ENCODE peak calls at places on chromosomes 7 and 10, in seven cellular contexts. X is prostate gland; R is A549; Q is naive thymus-derived CD4-positive, alpha-beta T cell; A is mammary epithelial cell; O is Panc1; I is brain microvascular endothelial cell. C is an unnamed sample.

GRCh38 chr7:112986256-112987031 is 100.2 kb downstream of the GPR85 start:
- DNase-seq in X (no peak), R (no peak), Q (no peak), A (peak), O (no peak), I (peak), C (no peak)

GRCh38 chr7:86954960-86955359 is 104.5 kb downstream of the ELAPOR2 start:
- DNase-seq in X (no peak), R (no peak), Q (no peak), A (no peak), O (no peak), I (no peak), C (no peak)

GRCh38 chr10:50497758-50498157 is 126.0 kb downstream of the SGMS1 start:
- DNase-seq in X (no peak), R (peak), Q (no peak), A (peak), O (no peak), I (peak), C (no peak)

GRCh38 chr10:71241114-71241898 is 28.9 kb downstream of the UNC5B start:
- DNase-seq in X (peak), R (no peak), Q (no peak), A (no peak), O (no peak), I (peak), C (no peak)

GRCh38 chr7:84258628-84259027 is 64.0 kb upstream of the SEMA3A start:
- DNase-seq in X (no peak), R (no peak), Q (no peak), A (peak), O (no peak), I (no peak), C (no peak)

GRCh38 chr7:130490888-130491771 is 755 bp upstream of the MEST start:
- DNase-seq in X (peak), R (no peak), Q (peak), A (no peak), O (no peak), I (peak), C (no peak)

GRCh38 chr7:44534501-44534900 is 6.6 kb downstream of the NPC1L1 start:
- DNase-seq in X (no peak), R (peak), Q (peak), A (peak), O (peak), I (no peak), C (no peak)

GRCh38 chr7:3019801-3020200 is 23.9 kb downstream of the CARD11 start:
- DNase-seq in X (no peak), R (no peak), Q (no peak), A (no peak), O (no peak), I (no peak), C (no peak)

GRCh38 chr7:83468251-83468739 is 180.6 kb downstream of the SEMA3E start:
- DNase-seq in X (peak), R (peak), Q (no peak), A (peak), O (peak), I (peak), C (peak)

GRCh38 chr7:117665393-117665792 is 185.6 kb downstream of the CFTR start:
- DNase-seq in X (peak), R (no peak), Q (no peak), A (no peak), O (no peak), I (no peak), C (no peak)

GRCh38 chr7:158508802-158509385 is 78.7 kb downstream of the PTPRN2 start:
- DNase-seq in X (no peak), R (no peak), Q (no peak), A (no peak), O (no peak), I (no peak), C (no peak)

GRCh38 chr10:118918689-118919088 is 110.8 kb upstream of the NANOS1 start:
- DNase-seq in X (no peak), R (no peak), Q (no peak), A (no peak), O (no peak), I (no peak), C (no peak)

GRCh38 chr7:5494683-5495561 is 71.3 kb upstream of the TNRC18 start:
- DNase-seq in X (peak), R (peak), Q (peak), A (peak), O (no peak), I (peak), C (peak)

GRCh38 chr10:85720931-85721330 is 645.7 kb downstream of the GRID1 start:
- DNase-seq in X (no peak), R (no peak), Q (no peak), A (peak), O (no peak), I (no peak), C (no peak)

GRCh38 chr10:10967502-10967901 is 50.2 kb upstream of the CELF2 start:
- DNase-seq in X (no peak), R (no peak), Q (no peak), A (no peak), O (no peak), I (no peak), C (no peak)

GRCh38 chr10:80964179-80964578 is 426.5 kb downstream of the SH2D4B start:
- DNase-seq in X (no peak), R (no peak), Q (no peak), A (no peak), O (no peak), I (no peak), C (no peak)

DNA sequence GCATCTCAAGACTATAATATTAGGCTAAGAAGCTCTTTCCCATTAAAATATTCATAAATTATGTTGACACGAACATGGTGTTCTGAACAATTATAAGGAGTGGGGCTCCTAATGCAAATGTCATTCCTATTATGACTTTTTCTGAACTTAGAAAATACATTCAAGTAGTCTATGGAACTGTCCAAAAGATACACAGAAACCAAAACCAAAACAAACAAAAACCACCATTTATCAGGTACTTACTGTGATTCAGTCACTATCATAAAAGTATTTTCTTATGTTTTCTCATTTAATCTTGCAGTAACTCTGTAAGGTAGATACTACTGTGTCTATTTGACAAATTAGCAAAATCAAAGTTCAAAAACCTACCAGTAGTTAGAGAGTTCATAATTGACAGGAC is 406.8 kb downstream of the GFRA1 start:
- DNase-seq in X (no peak), R (no peak), Q (no peak), A (no peak), O (no peak), I (no peak), C (no peak)
- H3K27ac ChIP-seq in X (no peak), R (no peak), Q (no peak), A (no peak), O (no peak), I (no peak), C (no peak)

GRCh38 chr10:43573250-43574034 is 974 bp downstream of the ZNF239 start:
- DNase-seq in X (no peak), R (no peak), Q (no peak), A (no peak), O (no peak), I (no peak), C (no peak)

GRCh38 chr10:43576580-43576979 is 2.2 kb upstream of the ZNF239 start:
- DNase-seq in X (no peak), R (no peak), Q (no peak), A (no peak), O (no peak), I (no peak), C (no peak)

GRCh38 chr10:43574035-43574892 is at the start of gene ZNF239:
- DNase-seq in X (peak), R (peak), Q (peak), A (peak), O (peak), I (peak), C (peak)

GRCh38 chr10:43576062-43576461 is 1.6 kb upstream of the ZNF239 start:
- DNase-seq in X (no peak), R (no peak), Q (no peak), A (no peak), O (no peak), I (no peak), C (no peak)

GRCh38 chr10:43574906-43575305 is 490 bp upstream of the ZNF239 start:
- DNase-seq in X (no peak), R (no peak), Q (no peak), A (no peak), O (no peak), I (no peak), C (no peak)
- H3K27ac ChIP-seq in X (peak), R (no peak), Q (peak), A (no peak), O (peak), I (no peak), C (peak)

GRCh38 chr10:108615576-108616320 is 1307.6 kb downstream of the XPNPEP1 start:
- DNase-seq in X (no peak), R (no peak), Q (no peak), A (no peak), O (no peak), I (no peak), C (no peak)
- H3K27ac ChIP-seq in X (no peak), R (no peak), Q (no peak), A (no peak), O (no peak), I (no peak), C (no peak)

DNA sequence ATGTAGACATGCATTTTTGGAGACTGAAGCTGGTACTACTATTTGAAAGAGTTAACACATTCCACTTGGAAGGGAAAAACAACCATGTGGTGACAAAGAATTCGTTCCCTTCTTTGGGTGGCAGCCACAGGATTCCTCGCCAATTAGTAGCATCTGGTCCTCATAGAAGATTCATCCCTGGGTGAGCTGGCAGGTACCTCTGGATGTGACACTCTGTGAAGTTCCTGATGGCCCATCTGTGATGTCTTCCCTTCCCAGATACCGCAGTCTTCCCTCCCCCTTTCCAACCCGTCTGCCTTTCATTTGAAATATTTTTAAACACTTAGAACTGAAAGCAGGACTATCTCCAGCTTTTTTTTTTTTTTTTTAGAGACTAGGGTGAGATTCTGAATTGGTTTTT is 569.5 kb downstream of the TYW1 start:
- DNase-seq in X (no peak), R (no peak), Q (no peak), A (no peak), O (no peak), I (no peak), C (no peak)
- H3K27ac ChIP-seq in X (no peak), R (no peak), Q (no peak), A (no peak), O (no peak), I (no peak), C (no peak)

GRCh38 chr10:76430330-76430729 is 998.9 kb downstream of the LRMDA start:
- DNase-seq in X (no peak), R (no peak), Q (no peak), A (no peak), O (no peak), I (no peak), C (no peak)
- H3K27ac ChIP-seq in X (peak), R (no peak), Q (no peak), A (no peak), O (no peak), I (no peak), C (peak)

GRCh38 chr10:43869669-43870322 is 221.1 kb upstream of the ZNF32 start:
- DNase-seq in X (no peak), R (no peak), Q (no peak), A (no peak), O (no peak), I (no peak), C (no peak)

GRCh38 chr10:43868362-43868672 is 219.6 kb upstream of the ZNF32 start:
- DNase-seq in X (no peak), R (no peak), Q (no peak), A (no peak), O (no peak), I (no peak), C (no peak)

GRCh38 chr10:43867113-43867512 is 218.4 kb upstream of the ZNF32 start:
- DNase-seq in X (no peak), R (no peak), Q (no peak), A (no peak), O (no peak), I (no peak), C (no peak)

GRCh38 chr10:43867667-43868361 is 219.1 kb upstream of the ZNF32 start:
- DNase-seq in X (no peak), R (no peak), Q (no peak), A (no peak), O (no peak), I (peak), C (no peak)

GRCh38 chr10:43868952-43869351 is 220.3 kb upstream of the ZNF32 start:
- DNase-seq in X (no peak), R (no peak), Q (no peak), A (no peak), O (no peak), I (no peak), C (no peak)
- H3K27ac ChIP-seq in X (no peak), R (no peak), Q (no peak), A (no peak), O (no peak), I (no peak), C (peak)

GRCh38 chr10:99551158-99551557 is 18.4 kb downstream of the NKX2-3 start:
- DNase-seq in X (no peak), R (no peak), Q (no peak), A (peak), O (no peak), I (peak), C (no peak)
- H3K27ac ChIP-seq in X (no peak), R (no peak), Q (no peak), A (no peak), O (no peak), I (no peak), C (no peak)

GRCh38 chr7:131543298-131543697 is 13.1 kb downstream of the PODXL start:
- DNase-seq in X (no peak), R (no peak), Q (no peak), A (no peak), O (no peak), I (no peak), C (no peak)
- H3K27ac ChIP-seq in X (no peak), R (no peak), Q (no peak), A (no peak), O (no peak), I (no peak), C (no peak)

GRCh38 chr10:64397125-64397524 is 875.9 kb downstream of the REEP3 start:
- DNase-seq in X (no peak), R (no peak), Q (no peak), A (no peak), O (no peak), I (no peak), C (no peak)
- H3K27ac ChIP-seq in X (no peak), R (no peak), Q (no peak), A (no peak), O (no peak), I (no peak), C (no peak)

DNA sequence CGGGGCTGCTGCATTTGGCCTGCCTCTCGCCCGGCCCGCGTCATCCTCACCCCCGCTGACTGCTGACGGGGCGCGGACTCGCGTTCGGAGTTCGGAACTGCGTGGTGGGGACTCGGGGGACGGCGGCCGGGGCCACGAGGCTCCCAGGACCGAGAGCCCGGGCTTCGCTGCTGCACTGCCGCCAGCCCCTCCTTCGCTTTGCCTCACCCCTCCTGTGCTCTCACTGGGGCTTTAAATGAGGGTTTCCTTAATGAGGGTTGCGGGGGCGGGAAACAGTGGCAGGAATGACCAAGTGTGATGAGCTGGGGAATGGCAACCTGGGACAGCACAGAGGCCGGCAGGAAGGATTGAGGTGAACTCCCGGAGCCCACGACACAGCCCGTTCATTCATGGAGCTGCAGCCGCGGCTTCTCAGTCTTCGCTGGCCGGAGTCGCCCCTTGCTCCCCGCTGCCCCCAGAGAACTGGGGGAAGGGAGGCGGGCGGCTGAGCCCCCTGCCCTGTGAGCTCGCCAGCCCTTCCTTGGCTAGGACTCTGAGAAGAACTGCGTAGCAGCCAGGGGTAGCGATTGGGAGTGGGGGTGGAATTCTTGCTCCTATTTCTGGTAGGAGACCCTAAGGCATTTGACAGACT is 1.5 kb upstream of the LRRC4 start:
- DNase-seq in X (no peak), R (no peak), Q (no peak), A (no peak), O (no peak), I (no peak), C (no peak)
- H3K27ac ChIP-seq in X (no peak), R (no peak), Q (no peak), A (no peak), O (no peak), I (peak), C (no peak)

C was measured in tibial artery.